ENCODE peak calls at places on chromosome 17, in four cellular contexts. One of them, this sample, is unnamed.

GRCh38 chr17:69305177-69305576 is 21.8 kb downstream of the ABCA5 start:
- DNase-seq in lung: no peak
- DNase-seq in effector memory CD4-positive, alpha-beta T cell: no peak
- DNase-seq in right atrium auricular region: no peak
- DNase-seq in this sample: no peak

GRCh38 chr17:50344712-50345380 is 1.1 kb upstream of the XYLT2 start:
- DNase-seq in lung: no peak
- DNase-seq in effector memory CD4-positive, alpha-beta T cell: no peak
- DNase-seq in right atrium auricular region: no peak
- DNase-seq in this sample: peak; percentile 49

GRCh38 chr17:45976755-45977505 is 22.1 kb upstream of the STH start:
- DNase-seq in lung: no peak
- DNase-seq in right atrium auricular region: no peak
- DNase-seq in effector memory CD4-positive, alpha-beta T cell: no peak
- DNase-seq in this sample: no peak

GRCh38 chr17:8935194-8935593 is 30.3 kb downstream of the PIK3R5 start:
- DNase-seq in lung: peak; percentile 56
- DNase-seq in right atrium auricular region: no peak
- DNase-seq in effector memory CD4-positive, alpha-beta T cell: peak; percentile 43
- DNase-seq in this sample: no peak

GRCh38 chr17:56593073-56593740 is at the start of gene NOG:
- DNase-seq in right atrium auricular region: no peak
- DNase-seq in lung: peak; percentile 44
- DNase-seq in effector memory CD4-positive, alpha-beta T cell: no peak
- DNase-seq in this sample: peak; percentile 42

GRCh38 chr17:10117085-10117484 is 81.3 kb downstream of the GAS7 start:
- DNase-seq in right atrium auricular region: no peak
- DNase-seq in lung: no peak
- DNase-seq in effector memory CD4-positive, alpha-beta T cell: no peak
- DNase-seq in this sample: no peak

GRCh38 chr17:3917391-3917931 is 1.2 kb upstream of the P2RX1 start:
- DNase-seq in effector memory CD4-positive, alpha-beta T cell: no peak
- DNase-seq in lung: peak; percentile 45
- DNase-seq in right atrium auricular region: peak; percentile 76
- DNase-seq in this sample: peak; percentile 87

GRCh38 chr17:72253597-72253996 is 132.8 kb downstream of the SOX9 start:
- DNase-seq in effector memory CD4-positive, alpha-beta T cell: no peak
- DNase-seq in right atrium auricular region: no peak
- DNase-seq in lung: no peak
- DNase-seq in this sample: no peak

GRCh38 chr17:75262112-75262606 is 480 bp downstream of the MRPS7 start:
- DNase-seq in effector memory CD4-positive, alpha-beta T cell: no peak
- DNase-seq in right atrium auricular region: no peak
- DNase-seq in lung: no peak
- DNase-seq in this sample: peak; percentile 40

GRCh38 chr17:26792486-26792885 is 501.4 kb upstream of the WSB1 start:
- DNase-seq in effector memory CD4-positive, alpha-beta T cell: no peak
- DNase-seq in lung: no peak
- DNase-seq in right atrium auricular region: no peak
- DNase-seq in this sample: no peak

GRCh38 chr17:12229315-12229714 is 208.6 kb downstream of the MAP2K4 start:
- DNase-seq in lung: no peak
- DNase-seq in right atrium auricular region: no peak
- DNase-seq in effector memory CD4-positive, alpha-beta T cell: no peak
- DNase-seq in this sample: no peak

GRCh38 chr17:50904522-50905459 is 38.6 kb upstream of the TOB1 start:
- DNase-seq in lung: peak; percentile 50
- DNase-seq in effector memory CD4-positive, alpha-beta T cell: no peak
- DNase-seq in right atrium auricular region: no peak
- DNase-seq in this sample: peak; percentile 67

GRCh38 chr17:3529817-3530741 is 27.5 kb downstream of the TRPV3 start:
- DNase-seq in right atrium auricular region: peak; percentile 78
- DNase-seq in lung: peak; percentile 54
- DNase-seq in effector memory CD4-positive, alpha-beta T cell: no peak
- DNase-seq in this sample: peak; percentile 39

GRCh38 chr17:39634384-39634871 is 2.5 kb upstream of the STARD3 start:
- DNase-seq in effector memory CD4-positive, alpha-beta T cell: no peak
- DNase-seq in right atrium auricular region: no peak
- DNase-seq in lung: no peak
- DNase-seq in this sample: no peak

GRCh38 chr17:75566456-75567233 is 21.0 kb upstream of the MYO15B start:
- DNase-seq in lung: no peak
- DNase-seq in right atrium auricular region: no peak
- DNase-seq in effector memory CD4-positive, alpha-beta T cell: no peak
- DNase-seq in this sample: no peak

GRCh38 chr17:44065668-44066203 is 735 bp downstream of the LSM12 start:
- DNase-seq in lung: no peak
- DNase-seq in right atrium auricular region: no peak
- DNase-seq in effector memory CD4-positive, alpha-beta T cell: no peak
- DNase-seq in this sample: no peak

GRCh38 chr17:27407916-27408846 is 48.1 kb upstream of the KSR1 start:
- DNase-seq in lung: no peak
- DNase-seq in right atrium auricular region: no peak
- DNase-seq in effector memory CD4-positive, alpha-beta T cell: no peak
- DNase-seq in this sample: no peak

GRCh38 chr17:18246109-18246725 is 12.3 kb downstream of the FLII start:
- DNase-seq in effector memory CD4-positive, alpha-beta T cell: no peak
- DNase-seq in lung: no peak
- DNase-seq in right atrium auricular region: no peak
- DNase-seq in this sample: no peak

GRCh38 chr17:36703860-36704266 is 102.5 kb downstream of the MRM1 start:
- DNase-seq in right atrium auricular region: no peak
- DNase-seq in lung: no peak
- DNase-seq in effector memory CD4-positive, alpha-beta T cell: no peak
- DNase-seq in this sample: peak; percentile 47

GRCh38 chr17:18187816-18188761 is 4.5 kb downstream of the ALKBH5 start:
- DNase-seq in lung: no peak
- DNase-seq in effector memory CD4-positive, alpha-beta T cell: no peak
- DNase-seq in right atrium auricular region: no peak
- DNase-seq in this sample: no peak

GRCh38 chr17:29212094-29212631 is 32.0 kb upstream of the MYO18A start:
- DNase-seq in right atrium auricular region: no peak
- DNase-seq in lung: no peak
- DNase-seq in effector memory CD4-positive, alpha-beta T cell: no peak
- DNase-seq in this sample: no peak

GRCh38 chr17:78862073-78863023 is 21.7 kb upstream of the USP36 start:
- DNase-seq in right atrium auricular region: peak; percentile 96
- DNase-seq in effector memory CD4-positive, alpha-beta T cell: no peak
- DNase-seq in lung: peak; percentile 75
- DNase-seq in this sample: peak; percentile 76

GRCh38 chr17:79793924-79794304 is 3.0 kb downstream of the CBX8 start:
- DNase-seq in effector memory CD4-positive, alpha-beta T cell: no peak
- DNase-seq in lung: no peak
- DNase-seq in right atrium auricular region: no peak
- DNase-seq in this sample: no peak

GRCh38 chr17:27974531-27975145 is 67.8 kb upstream of the NLK start:
- DNase-seq in right atrium auricular region: no peak
- DNase-seq in lung: no peak
- DNase-seq in effector memory CD4-positive, alpha-beta T cell: no peak
- DNase-seq in this sample: no peak

GRCh38 chr17:79154951-79155557 is 80.4 kb downstream of the ENGASE start:
- DNase-seq in effector memory CD4-positive, alpha-beta T cell: no peak
- DNase-seq in lung: no peak
- DNase-seq in right atrium auricular region: no peak
- DNase-seq in this sample: no peak

GRCh38 chr17:79861371-79862216 is 22.4 kb upstream of the CBX4 start:
- DNase-seq in lung: no peak
- DNase-seq in right atrium auricular region: no peak
- DNase-seq in effector memory CD4-positive, alpha-beta T cell: no peak
- DNase-seq in this sample: peak; percentile 41

GRCh38 chr17:72822358-72823023 is 270.0 kb downstream of the SLC39A11 start:
- DNase-seq in effector memory CD4-positive, alpha-beta T cell: no peak
- DNase-seq in right atrium auricular region: no peak
- DNase-seq in lung: no peak
- DNase-seq in this sample: no peak

GRCh38 chr17:49106366-49107210 is 26.0 kb upstream of the B4GALNT2 start:
- DNase-seq in effector memory CD4-positive, alpha-beta T cell: no peak
- DNase-seq in lung: no peak
- DNase-seq in right atrium auricular region: no peak
- DNase-seq in this sample: no peak

GRCh38 chr17:38674749-38675615 is at the start of gene EPOP:
- DNase-seq in lung: peak; percentile 85
- DNase-seq in effector memory CD4-positive, alpha-beta T cell: peak; percentile 76
- DNase-seq in right atrium auricular region: peak; percentile 90
- DNase-seq in this sample: peak; percentile 87

GRCh38 chr17:78239489-78239931 is 8.1 kb downstream of the TMEM235 start:
- DNase-seq in right atrium auricular region: no peak
- DNase-seq in lung: no peak
- DNase-seq in effector memory CD4-positive, alpha-beta T cell: no peak
- DNase-seq in this sample: no peak

GRCh38 chr17:43467981-43468541 is 15.7 kb upstream of the DHX8 start:
- DNase-seq in lung: no peak
- DNase-seq in right atrium auricular region: no peak
- DNase-seq in effector memory CD4-positive, alpha-beta T cell: no peak
- DNase-seq in this sample: no peak

GRCh38 chr17:60832206-60832605 is 154.6 kb downstream of the BCAS3 start:
- DNase-seq in effector memory CD4-positive, alpha-beta T cell: no peak
- DNase-seq in right atrium auricular region: no peak
- DNase-seq in lung: no peak
- DNase-seq in this sample: no peak

GRCh38 chr17:3754066-3754457 is 30.4 kb downstream of the HASPIN start:
- DNase-seq in effector memory CD4-positive, alpha-beta T cell: no peak
- DNase-seq in right atrium auricular region: no peak
- DNase-seq in lung: no peak
- DNase-seq in this sample: no peak

GRCh38 chr17:50564916-50565315 is 4.4 kb downstream of the CACNA1G start:
- DNase-seq in right atrium auricular region: peak; percentile 88
- DNase-seq in lung: no peak
- DNase-seq in effector memory CD4-positive, alpha-beta T cell: no peak
- DNase-seq in this sample: peak; percentile 56

GRCh38 chr17:6903516-6903915 is 72.0 kb upstream of the TEKT1 start:
- DNase-seq in lung: no peak
- DNase-seq in effector memory CD4-positive, alpha-beta T cell: no peak
- DNase-seq in right atrium auricular region: no peak
- DNase-seq in this sample: no peak

GRCh38 chr17:27748360-27748825 is 51.9 kb downstream of the NOS2 start:
- DNase-seq in right atrium auricular region: no peak
- DNase-seq in lung: no peak
- DNase-seq in effector memory CD4-positive, alpha-beta T cell: no peak
- DNase-seq in this sample: no peak

GRCh38 chr17:30074726-30075125 is 41.9 kb upstream of the NSRP1 start:
- DNase-seq in effector memory CD4-positive, alpha-beta T cell: no peak
- DNase-seq in right atrium auricular region: no peak
- DNase-seq in lung: no peak
- DNase-seq in this sample: no peak

GRCh38 chr17:51391992-51392654 is 131.8 kb downstream of the UTP18 start:
- DNase-seq in right atrium auricular region: no peak
- DNase-seq in lung: no peak
- DNase-seq in effector memory CD4-positive, alpha-beta T cell: no peak
- DNase-seq in this sample: no peak

GRCh38 chr17:43908111-43908721 is 880 bp upstream of the MPP2 start:
- DNase-seq in effector memory CD4-positive, alpha-beta T cell: no peak
- DNase-seq in right atrium auricular region: peak; percentile 81
- DNase-seq in lung: peak; percentile 45
- DNase-seq in this sample: peak; percentile 73

GRCh38 chr17:38449364-38449763 is 21.1 kb downstream of the ARHGAP23 start:
- DNase-seq in right atrium auricular region: no peak
- DNase-seq in lung: no peak
- DNase-seq in effector memory CD4-positive, alpha-beta T cell: no peak
- DNase-seq in this sample: no peak

GRCh38 chr17:1110844-1111598 is 68.8 kb downstream of the ABR start:
- DNase-seq in right atrium auricular region: peak; percentile 85
- DNase-seq in lung: peak; percentile 82
- DNase-seq in effector memory CD4-positive, alpha-beta T cell: no peak
- DNase-seq in this sample: peak; percentile 83
- H3K4me3 ChIP-seq in right atrium auricular region: no peak overlapping the region
- H3K4me3 ChIP-seq in lung: no peak overlapping the region
- H3K4me3 ChIP-seq in effector memory CD4-positive, alpha-beta T cell: no peak overlapping the region
- H3K4me3 ChIP-seq in this sample: no peak overlapping the region

GRCh38 chr17:15659663-15660062 is 24.4 kb downstream of the TRIM16 start:
- DNase-seq in lung: peak; percentile 80
- DNase-seq in effector memory CD4-positive, alpha-beta T cell: no peak
- DNase-seq in right atrium auricular region: no peak
- DNase-seq in this sample: no peak
- H3K4me3 ChIP-seq in lung: no peak overlapping the region
- H3K4me3 ChIP-seq in effector memory CD4-positive, alpha-beta T cell: no peak overlapping the region
- H3K4me3 ChIP-seq in right atrium auricular region: no peak overlapping the region
- H3K4me3 ChIP-seq in this sample: no peak overlapping the region

DNA sequence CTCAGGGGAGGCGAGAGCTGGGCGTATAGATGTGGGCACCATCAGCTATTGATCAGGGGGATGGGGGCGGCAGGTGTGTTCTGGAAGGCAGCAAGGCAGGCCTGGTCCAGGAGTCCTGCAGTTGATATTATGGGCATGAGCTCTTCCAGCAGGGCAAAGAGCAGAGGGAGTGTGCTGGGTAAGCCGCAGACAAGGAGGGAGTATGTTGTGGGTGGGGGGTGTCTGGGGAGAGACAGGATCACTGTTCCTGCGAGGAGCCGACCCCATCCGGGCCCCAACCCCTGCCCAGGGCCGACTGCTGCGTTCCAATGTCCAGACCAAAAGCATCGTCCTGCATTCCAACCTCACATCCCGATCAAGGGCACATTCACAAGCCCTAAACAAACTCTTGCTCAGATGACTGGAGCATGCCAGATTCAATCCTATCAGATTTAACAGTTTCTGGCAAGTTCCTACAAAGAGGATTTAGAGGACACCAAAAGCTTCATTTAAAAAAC is 9.2 kb downstream of the MXRA7 start:
- DNase-seq in lung: no peak
- DNase-seq in effector memory CD4-positive, alpha-beta T cell: no peak
- DNase-seq in right atrium auricular region: no peak
- DNase-seq in this sample: no peak
- H3K4me3 ChIP-seq in lung: no peak overlapping the region
- H3K4me3 ChIP-seq in effector memory CD4-positive, alpha-beta T cell: no peak overlapping the region
- H3K4me3 ChIP-seq in right atrium auricular region: peak overlapping the region; percentile 38
- H3K4me3 ChIP-seq in this sample: no peak overlapping the region

GRCh38 chr17:2033128-2033527 is 3.2 kb downstream of the DPH1 start:
- DNase-seq in effector memory CD4-positive, alpha-beta T cell: no peak
- DNase-seq in lung: no peak
- DNase-seq in right atrium auricular region: no peak
- DNase-seq in this sample: no peak
- H3K4me3 ChIP-seq in effector memory CD4-positive, alpha-beta T cell: no peak overlapping the region
- H3K4me3 ChIP-seq in lung: no peak overlapping the region
- H3K4me3 ChIP-seq in right atrium auricular region: no peak overlapping the region
- H3K4me3 ChIP-seq in this sample: no peak overlapping the region